ENCODE peak calls at places on chromosomes 16 and 17, in six cellular contexts. W, C, Y, I, V and Z are unnamed samples.

GRCh38 chr16:78133919-78134318 is 34.5 kb downstream of the WWOX start:
- DNase-seq in W (no peak), C (no peak), Y (no peak), I (no peak), V (no peak), Z (peak; percentile 87)

GRCh38 chr17:57372156-57372555 is 115.8 kb downstream of the MSI2 start:
- DNase-seq in W (no peak), C (no peak), Y (no peak), I (no peak), V (peak; percentile 66), Z (peak; percentile 92)

GRCh38 chr16:424623-425081 is 797 bp upstream of the RAB11FIP3 start:
- DNase-seq in W (peak; percentile 60), C (peak; percentile 40), Y (peak; percentile 78), I (peak; percentile 72), V (no peak), Z (no peak)

GRCh38 chr17:2172447-2172938 is 117.6 kb downstream of the HIC1 start:
- DNase-seq in W (peak; percentile 73), C (no peak), Y (no peak), I (peak; percentile 85), V (peak; percentile 92), Z (no peak)

GRCh38 chr16:82294874-82295273 is 124.8 kb upstream of the MPHOSPH6 start:
- DNase-seq in W (no peak), C (no peak), Y (no peak), I (no peak), V (no peak), Z (no peak)

GRCh38 chr16:89562027-89562599 is 1.6 kb downstream of the RPL13 start:
- DNase-seq in W (no peak), C (peak; percentile 37), Y (no peak), I (no peak), V (no peak), Z (no peak)

GRCh38 chr16:79644977-79645667 is 44.6 kb upstream of the MAF start:
- DNase-seq in W (no peak), C (no peak), Y (no peak), I (no peak), V (no peak), Z (no peak)

GRCh38 chr17:64174686-64175456 is 44.9 kb upstream of the ERN1 start:
- DNase-seq in W (peak; percentile 50), C (no peak), Y (no peak), I (peak; percentile 83), V (peak; percentile 71), Z (no peak)

GRCh38 chr17:48544356-48545021 is 420 bp downstream of the HOXB2 start:
- DNase-seq in W (peak; percentile 87), C (peak; percentile 62), Y (peak; percentile 89), I (peak; percentile 92), V (peak; percentile 93), Z (no peak)

GRCh38 chr16:21603920-21604319 is 4.5 kb downstream of the METTL9 start:
- DNase-seq in W (no peak), C (no peak), Y (no peak), I (peak; percentile 88), V (peak; percentile 54), Z (peak; percentile 54)

GRCh38 chr16:71669926-71670536 is 44.0 kb downstream of the MARVELD3 start:
- DNase-seq in W (no peak), C (no peak), Y (no peak), I (no peak), V (no peak), Z (no peak)

GRCh38 chr17:29007456-29008455 is 1.9 kb upstream of the SEZ6 start:
- DNase-seq in W (no peak), C (no peak), Y (no peak), I (no peak), V (peak; percentile 7), Z (no peak)

GRCh38 chr16:23014592-23014991 is 134.7 kb downstream of the USP31 start:
- DNase-seq in W (no peak), C (no peak), Y (no peak), I (no peak), V (peak; percentile 2), Z (no peak)

GRCh38 chr17:74839955-74840354 is 19.7 kb downstream of the GRIN2C start:
- DNase-seq in W (no peak), C (no peak), Y (no peak), I (no peak), V (no peak), Z (no peak)

GRCh38 chr17:10046786-10047609 is 141.9 kb upstream of the RCVRN start:
- DNase-seq in W (no peak), C (no peak), Y (no peak), I (no peak), V (no peak), Z (no peak)

GRCh38 chr16:77213542-77214108 is 14.4 kb downstream of the SYCE1L start:
- DNase-seq in W (peak; percentile 47), C (no peak), Y (no peak), I (peak; percentile 75), V (peak; percentile 86), Z (peak; percentile 46)

GRCh38 chr17:57945999-57946797 is 9.0 kb downstream of the CUEDC1 start:
- DNase-seq in W (peak; percentile 8), C (no peak), Y (no peak), I (no peak), V (peak; percentile 58), Z (no peak)

GRCh38 chr17:43699438-43699756 is 37.7 kb upstream of the MEOX1 start:
- DNase-seq in W (no peak), C (no peak), Y (no peak), I (no peak), V (no peak), Z (no peak)

GRCh38 chr17:34703533-34703932 is 124.2 kb downstream of the TMEM132E start:
- DNase-seq in W (peak; percentile 41), C (no peak), Y (no peak), I (no peak), V (peak; percentile 43), Z (peak; percentile 10)

GRCh38 chr16:2039286-2040030 is 8.2 kb downstream of the NTHL1 start:
- DNase-seq in W (peak; percentile 96), C (peak; percentile 83), Y (peak; percentile 79), I (peak; percentile 84), V (peak; percentile 93), Z (peak; percentile 90)

GRCh38 chr17:51298508-51299371 is 38.4 kb downstream of the UTP18 start:
- DNase-seq in W (no peak), C (no peak), Y (no peak), I (no peak), V (peak; percentile 54), Z (peak; percentile 76)

GRCh38 chr17:41452276-41452675 is 11.5 kb upstream of the KRT38 start:
- DNase-seq in W (no peak), C (no peak), Y (no peak), I (no peak), V (no peak), Z (no peak)

GRCh38 chr17:65181237-65182061 is 44.3 kb downstream of the RGS9 start:
- DNase-seq in W (no peak), C (no peak), Y (no peak), I (no peak), V (no peak), Z (no peak)

GRCh38 chr17:66549312-66549705 is 246.9 kb downstream of the PRKCA start:
- DNase-seq in W (no peak), C (no peak), Y (no peak), I (no peak), V (peak; percentile 63), Z (no peak)

GRCh38 chr17:79407385-79407784 is 203.5 kb downstream of the RBFOX3 start:
- DNase-seq in W (no peak), C (no peak), Y (no peak), I (no peak), V (no peak), Z (no peak)

GRCh38 chr17:47810200-47810821 is 11.3 kb downstream of the OSBPL7 start:
- DNase-seq in W (no peak), C (peak; percentile 82), Y (peak; percentile 46), I (peak; percentile 73), V (peak; percentile 87), Z (peak; percentile 74)

GRCh38 chr17:18109935-18110334 is 1.4 kb downstream of the MYO15A start:
- DNase-seq in W (no peak), C (no peak), Y (no peak), I (no peak), V (no peak), Z (no peak)

GRCh38 chr17:62950067-62950466 is 16.0 kb upstream of the TANC2 start:
- DNase-seq in W (peak; percentile 69), C (peak; percentile 87), Y (no peak), I (no peak), V (peak; percentile 45), Z (no peak)

GRCh38 chr16:69937465-69937951 is 13.6 kb upstream of the CLEC18A start:
- DNase-seq in W (no peak), C (no peak), Y (no peak), I (peak; percentile 65), V (no peak), Z (peak; percentile 50)

GRCh38 chr17:72906306-72906705 is 186.2 kb downstream of the SLC39A11 start:
- DNase-seq in W (no peak), C (no peak), Y (no peak), I (no peak), V (no peak), Z (no peak)

DNA sequence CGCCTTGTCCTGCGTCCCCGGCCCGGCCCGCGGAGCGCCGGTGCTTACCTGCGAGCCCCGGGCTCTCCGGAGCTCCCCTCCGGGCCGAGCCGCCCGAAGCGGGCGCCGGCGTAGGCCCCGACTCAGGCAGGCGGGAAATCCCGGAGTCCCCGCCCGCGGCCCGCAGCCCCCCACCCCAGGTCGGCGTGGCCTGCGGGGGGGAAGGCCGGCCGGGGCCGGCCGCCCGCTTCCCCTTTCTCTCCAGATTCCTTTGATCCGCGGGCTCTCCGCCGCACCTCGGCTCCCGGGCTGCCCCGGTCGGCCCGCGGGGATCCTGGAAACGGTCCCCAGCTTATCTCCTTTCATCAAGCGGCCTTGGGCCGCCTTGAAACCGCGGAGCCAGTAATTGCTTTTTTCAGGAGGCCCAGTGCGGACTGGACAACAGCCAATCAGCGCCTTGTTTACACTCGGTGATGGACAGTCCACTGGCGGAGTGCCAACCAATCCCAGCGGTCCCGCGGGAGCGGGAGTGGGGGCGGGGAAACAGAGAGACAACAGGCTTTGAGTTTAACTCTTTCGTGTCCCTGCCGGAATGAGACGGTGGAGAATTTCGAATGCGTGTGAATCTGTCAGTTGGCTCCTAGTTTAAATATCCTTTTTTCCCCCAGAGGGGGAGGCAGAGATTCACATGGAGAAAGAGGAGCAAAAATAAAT is 1.4 kb upstream of the BAHCC1 start:
- DNase-seq in W (peak; percentile 100), C (peak; percentile 100), Y (peak; percentile 100), I (peak; percentile 100), V (peak; percentile 99), Z (peak; percentile 100)
- TF ChIP-seq POLR2A in W (no peak), C (no peak), Y (no peak), I (peak; percentile 48), V (no peak), Z (peak; percentile 40)

GRCh38 chr16:83312846-83313245 is 494.9 kb upstream of the HSBP1 start:
- DNase-seq in W (no peak), C (no peak), Y (no peak), I (no peak), V (no peak), Z (no peak)
- TF ChIP-seq POLR2A in W (no peak), C (no peak), Y (no peak), I (no peak), V (no peak), Z (no peak)

GRCh38 chr16:56425439-56425832 is at the start of gene AMFR:
- DNase-seq in W (peak; percentile 80), C (peak; percentile 72), Y (peak; percentile 76), I (peak; percentile 68), V (peak; percentile 80), Z (peak; percentile 74)
- TF ChIP-seq POLR2A in W (no peak), C (no peak), Y (no peak), I (peak; percentile 64), V (no peak), Z (no peak)

DNA sequence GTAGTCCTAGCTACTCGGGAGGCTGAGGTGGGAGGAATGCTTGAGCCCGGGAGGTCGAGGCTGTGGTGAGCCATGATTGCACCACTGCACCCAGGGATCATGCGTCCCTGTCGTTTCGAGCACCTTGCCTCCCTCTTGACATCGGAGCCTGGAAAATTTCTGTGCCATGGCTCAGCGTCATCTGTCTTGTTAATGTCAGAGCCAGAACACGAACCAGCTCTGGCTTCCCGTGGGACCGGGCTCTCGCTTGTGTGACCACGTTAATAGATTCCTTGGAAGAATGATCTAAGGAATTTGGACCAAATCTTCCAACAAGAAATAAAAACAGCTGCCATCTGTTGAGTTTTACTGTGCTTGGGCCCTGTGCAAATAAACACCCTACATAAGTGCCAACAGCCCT is 117.7 kb downstream of the ABCC1 start:
- DNase-seq in W (no peak), C (no peak), Y (no peak), I (no peak), V (peak; percentile 54), Z (no peak)
- TF ChIP-seq POLR2A in W (no peak), C (no peak), Y (no peak), I (no peak), V (no peak), Z (no peak)